ENCODE peak calls at places on chromosomes 6 and 20, in nine cellular contexts. One of them, this sample, is unnamed.

GRCh38 chr6:3977875-3978711 is 100.8 kb downstream of the FAM217A start:
- DNase-seq in astrocyte of the hippocampus: peak; percentile 83
- DNase-seq in A549: peak; percentile 34
- DNase-seq in NCI-H1105: no peak
- DNase-seq in stimulated activated CD4-positive, alpha-beta T cell treated with anti-CD3 and anti-CD28 coated beads, Interleukin-4, amount 100 ng/mL, for 24 hours: peak; percentile 46
- DNase-seq in AG04449: peak; percentile 84
- DNase-seq in effector memory CD8-positive, alpha-beta T cell: peak; percentile 47
- DNase-seq in anterior cingulate cortex: peak; percentile 22
- DNase-seq in effector CD4-positive, alpha-beta T cell: peak; percentile 7
- DNase-seq in this sample: peak; percentile 85

GRCh38 chr6:144736763-144737162 is 451.6 kb downstream of the UTRN start:
- DNase-seq in astrocyte of the hippocampus: no peak
- DNase-seq in A549: no peak
- DNase-seq in NCI-H1105: peak; percentile 74
- DNase-seq in stimulated activated CD4-positive, alpha-beta T cell treated with anti-CD3 and anti-CD28 coated beads, Interleukin-4, amount 100 ng/mL, for 24 hours: no peak
- DNase-seq in AG04449: no peak
- DNase-seq in effector memory CD8-positive, alpha-beta T cell: no peak
- DNase-seq in anterior cingulate cortex: no peak
- DNase-seq in effector CD4-positive, alpha-beta T cell: no peak
- DNase-seq in this sample: no peak

GRCh38 chr6:124487778-124488431 is 474.3 kb upstream of the RNF217 start:
- DNase-seq in astrocyte of the hippocampus: peak; percentile 79
- DNase-seq in A549: no peak
- DNase-seq in NCI-H1105: no peak
- DNase-seq in stimulated activated CD4-positive, alpha-beta T cell treated with anti-CD3 and anti-CD28 coated beads, Interleukin-4, amount 100 ng/mL, for 24 hours: no peak
- DNase-seq in AG04449: no peak
- DNase-seq in effector memory CD8-positive, alpha-beta T cell: no peak
- DNase-seq in anterior cingulate cortex: no peak
- DNase-seq in effector CD4-positive, alpha-beta T cell: no peak
- DNase-seq in this sample: peak; percentile 53

GRCh38 chr6:162361168-162361567 is 366.4 kb downstream of the PRKN start:
- DNase-seq in astrocyte of the hippocampus: no peak
- DNase-seq in A549: no peak
- DNase-seq in NCI-H1105: no peak
- DNase-seq in stimulated activated CD4-positive, alpha-beta T cell treated with anti-CD3 and anti-CD28 coated beads, Interleukin-4, amount 100 ng/mL, for 24 hours: no peak
- DNase-seq in AG04449: no peak
- DNase-seq in effector memory CD8-positive, alpha-beta T cell: no peak
- DNase-seq in anterior cingulate cortex: no peak
- DNase-seq in effector CD4-positive, alpha-beta T cell: no peak
- DNase-seq in this sample: no peak

GRCh38 chr20:62679978-62680589 is 28.6 kb upstream of the NTSR1 start:
- DNase-seq in astrocyte of the hippocampus: no peak
- DNase-seq in A549: no peak
- DNase-seq in NCI-H1105: no peak
- DNase-seq in stimulated activated CD4-positive, alpha-beta T cell treated with anti-CD3 and anti-CD28 coated beads, Interleukin-4, amount 100 ng/mL, for 24 hours: no peak
- DNase-seq in AG04449: no peak
- DNase-seq in effector memory CD8-positive, alpha-beta T cell: no peak
- DNase-seq in anterior cingulate cortex: no peak
- DNase-seq in effector CD4-positive, alpha-beta T cell: no peak
- DNase-seq in this sample: no peak

GRCh38 chr6:113586966-113587699 is 270.0 kb upstream of the MARCKS start:
- DNase-seq in astrocyte of the hippocampus: peak; percentile 57
- DNase-seq in A549: no peak
- DNase-seq in NCI-H1105: peak; percentile 28
- DNase-seq in stimulated activated CD4-positive, alpha-beta T cell treated with anti-CD3 and anti-CD28 coated beads, Interleukin-4, amount 100 ng/mL, for 24 hours: no peak
- DNase-seq in AG04449: no peak
- DNase-seq in effector memory CD8-positive, alpha-beta T cell: no peak
- DNase-seq in anterior cingulate cortex: peak; percentile 52
- DNase-seq in effector CD4-positive, alpha-beta T cell: no peak
- DNase-seq in this sample: no peak

GRCh38 chr6:149060985-149061760 is 256.3 kb upstream of the TAB2 start:
- DNase-seq in astrocyte of the hippocampus: peak; percentile 74
- DNase-seq in A549: no peak
- DNase-seq in NCI-H1105: peak; percentile 91
- DNase-seq in stimulated activated CD4-positive, alpha-beta T cell treated with anti-CD3 and anti-CD28 coated beads, Interleukin-4, amount 100 ng/mL, for 24 hours: no peak
- DNase-seq in AG04449: no peak
- DNase-seq in effector memory CD8-positive, alpha-beta T cell: no peak
- DNase-seq in anterior cingulate cortex: no peak
- DNase-seq in effector CD4-positive, alpha-beta T cell: no peak
- DNase-seq in this sample: no peak

GRCh38 chr20:45036044-45036755 is 64.7 kb downstream of the KCNS1 start:
- DNase-seq in astrocyte of the hippocampus: peak; percentile 53
- DNase-seq in A549: no peak
- DNase-seq in NCI-H1105: no peak
- DNase-seq in stimulated activated CD4-positive, alpha-beta T cell treated with anti-CD3 and anti-CD28 coated beads, Interleukin-4, amount 100 ng/mL, for 24 hours: peak; percentile 61
- DNase-seq in AG04449: no peak
- DNase-seq in effector memory CD8-positive, alpha-beta T cell: no peak
- DNase-seq in anterior cingulate cortex: no peak
- DNase-seq in effector CD4-positive, alpha-beta T cell: no peak
- DNase-seq in this sample: no peak

GRCh38 chr6:286681-287499 is 5.4 kb upstream of the DUSP22 start:
- DNase-seq in astrocyte of the hippocampus: no peak
- DNase-seq in A549: no peak
- DNase-seq in NCI-H1105: no peak
- DNase-seq in stimulated activated CD4-positive, alpha-beta T cell treated with anti-CD3 and anti-CD28 coated beads, Interleukin-4, amount 100 ng/mL, for 24 hours: no peak
- DNase-seq in AG04449: no peak
- DNase-seq in effector memory CD8-positive, alpha-beta T cell: no peak
- DNase-seq in anterior cingulate cortex: no peak
- DNase-seq in effector CD4-positive, alpha-beta T cell: no peak
- DNase-seq in this sample: no peak

This sample was measured in astrocyte of the cerebellum.